ENCODE peak calls at places on chromosomes 11 and 22, in five cellular contexts. M is HL-60, W is SK-N-SH, A is GM12878, D is HepG2. H is an unnamed sample.

GRCh38 chr22:20312396-20313191 is 7.3 kb downstream of the DGCR6L start:
- DNase-seq in D (no peak), W (no peak), M (no peak), A (no peak), H (peak)

GRCh38 chr11:1670928-1671371 is 26.0 kb upstream of the KRTAP5-6 start:
- DNase-seq in A (no peak), M (no peak), D (no peak), W (no peak), H (no peak)

GRCh38 chr11:133934599-133935550 is 21.9 kb downstream of the IGSF9B start:
- DNase-seq in W (peak), A (no peak), D (peak), M (no peak), H (peak)

GRCh38 chr11:17988465-17988864 is 24.4 kb downstream of the SERGEF start:
- DNase-seq in W (no peak), D (no peak), M (no peak), A (no peak), H (no peak)

GRCh38 chr11:4092031-4092430 is 2.6 kb upstream of the RRM1 start:
- DNase-seq in M (peak), A (no peak), W (no peak), D (no peak), H (peak)

GRCh38 chr11:75233688-75234295 is 6.8 kb upstream of the TPBGL start:
- DNase-seq in D (peak), M (peak), W (no peak), A (no peak), H (peak)

GRCh38 chr11:2699185-2699530 is 636 bp downstream of the KCNQ1OT1 start:
- DNase-seq in W (peak), A (no peak), M (peak), D (no peak), H (no peak)

GRCh38 chr11:68842427-68843051 is 823 bp upstream of the CPT1A start:
- DNase-seq in W (no peak), A (no peak), D (no peak), M (no peak), H (no peak)

GRCh38 chr11:57903441-57904123 is 120.1 kb upstream of the OR9Q1 start:
- DNase-seq in M (no peak), W (no peak), D (no peak), A (no peak), H (peak)

GRCh38 chr11:125192717-125193116 is 28.2 kb downstream of the PKNOX2 start:
- DNase-seq in M (no peak), A (no peak), D (no peak), W (no peak), H (no peak)

GRCh38 chr11:58493676-58494075 is 14.2 kb downstream of the OR5B21 start:
- DNase-seq in A (no peak), D (no peak), W (no peak), M (no peak), H (no peak)

GRCh38 chr11:129312741-129313587 is 62.7 kb upstream of the BARX2 start:
- DNase-seq in A (no peak), D (no peak), M (no peak), W (no peak), H (no peak)

GRCh38 chr11:94922675-94923347 is 50.5 kb downstream of the CWC15 start:
- DNase-seq in M (peak), D (no peak), A (no peak), W (no peak), H (peak)

GRCh38 chr11:115558635-115559034 is 54.4 kb upstream of the CADM1 start:
- DNase-seq in M (no peak), D (no peak), W (no peak), A (no peak), H (no peak)

GRCh38 chr11:8693010-8693551 is 10.5 kb downstream of the RPL27A start:
- DNase-seq in W (no peak), M (no peak), A (no peak), D (no peak), H (no peak)

GRCh38 chr11:77096591-77097019 is 6.0 kb upstream of the OMP start:
- DNase-seq in A (no peak), W (no peak), M (no peak), D (no peak), H (no peak)

GRCh38 chr11:67376022-67376386 is 2.6 kb upstream of the CLCF1 start:
- DNase-seq in W (no peak), M (no peak), A (no peak), D (no peak), H (no peak)

GRCh38 chr11:85937838-85938237 is 82.7 kb downstream of the CCDC83 start:
- DNase-seq in W (no peak), A (no peak), D (no peak), M (no peak), H (no peak)

GRCh38 chr22:37763652-37764051 is 44.1 kb upstream of the GCAT start:
- DNase-seq in W (no peak), M (no peak), A (no peak), D (no peak), H (no peak)

GRCh38 chr22:37763012-37763411 is 44.7 kb upstream of the GCAT start:
- DNase-seq in W (no peak), M (no peak), A (no peak), D (no peak), H (no peak)

GRCh38 chr22:37760152-37760551 is 47.6 kb upstream of the GCAT start:
- DNase-seq in M (no peak), W (no peak), D (peak), A (no peak), H (no peak)

GRCh38 chr22:37764622-37765021 is 43.1 kb upstream of the GCAT start:
- DNase-seq in D (no peak), W (no peak), M (no peak), A (no peak), H (no peak)

DNA sequence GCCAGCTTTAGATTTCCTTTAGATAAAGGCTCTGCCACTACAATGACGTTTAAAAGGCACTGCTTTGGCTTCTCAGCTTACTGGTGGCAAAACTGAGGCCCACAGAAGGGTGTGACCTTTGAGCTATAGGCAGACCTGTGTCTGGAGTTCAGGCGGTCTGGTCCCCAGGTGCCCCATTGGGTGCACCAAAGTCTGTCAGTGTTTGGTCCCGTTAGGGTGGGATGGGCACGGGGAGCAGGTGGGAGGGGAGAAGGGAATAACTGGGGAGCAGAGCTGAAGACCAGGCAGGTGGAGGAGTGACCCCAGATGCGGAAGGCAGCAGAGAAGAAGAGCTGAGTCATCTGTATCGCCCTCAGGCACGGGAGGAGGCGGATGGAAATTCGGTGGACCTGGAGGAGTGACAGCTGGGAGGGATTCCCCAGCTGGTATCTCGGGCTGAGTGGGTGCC is 45.3 kb upstream of the GCAT start:
- DNase-seq in D (no peak), W (no peak), A (no peak), M (peak), H (peak)
- TF ChIP-seq GABPA in D (no peak), W (no peak), A (no peak), M (no peak), H (no peak)

GRCh38 chr11:64085915-64086262 is 50.2 kb downstream of the FLRT1 start:
- DNase-seq in D (no peak), M (no peak), A (no peak), W (peak), H (no peak)
- TF ChIP-seq GABPA in D (no peak), M (no peak), A (no peak), W (no peak), H (no peak)

GRCh38 chr11:88345408-88345807 is 7.9 kb upstream of the CTSC start:
- DNase-seq in D (no peak), A (no peak), W (no peak), M (peak), H (no peak)
- TF ChIP-seq GABPA in D (no peak), A (no peak), W (no peak), M (no peak), H (no peak)

DNA sequence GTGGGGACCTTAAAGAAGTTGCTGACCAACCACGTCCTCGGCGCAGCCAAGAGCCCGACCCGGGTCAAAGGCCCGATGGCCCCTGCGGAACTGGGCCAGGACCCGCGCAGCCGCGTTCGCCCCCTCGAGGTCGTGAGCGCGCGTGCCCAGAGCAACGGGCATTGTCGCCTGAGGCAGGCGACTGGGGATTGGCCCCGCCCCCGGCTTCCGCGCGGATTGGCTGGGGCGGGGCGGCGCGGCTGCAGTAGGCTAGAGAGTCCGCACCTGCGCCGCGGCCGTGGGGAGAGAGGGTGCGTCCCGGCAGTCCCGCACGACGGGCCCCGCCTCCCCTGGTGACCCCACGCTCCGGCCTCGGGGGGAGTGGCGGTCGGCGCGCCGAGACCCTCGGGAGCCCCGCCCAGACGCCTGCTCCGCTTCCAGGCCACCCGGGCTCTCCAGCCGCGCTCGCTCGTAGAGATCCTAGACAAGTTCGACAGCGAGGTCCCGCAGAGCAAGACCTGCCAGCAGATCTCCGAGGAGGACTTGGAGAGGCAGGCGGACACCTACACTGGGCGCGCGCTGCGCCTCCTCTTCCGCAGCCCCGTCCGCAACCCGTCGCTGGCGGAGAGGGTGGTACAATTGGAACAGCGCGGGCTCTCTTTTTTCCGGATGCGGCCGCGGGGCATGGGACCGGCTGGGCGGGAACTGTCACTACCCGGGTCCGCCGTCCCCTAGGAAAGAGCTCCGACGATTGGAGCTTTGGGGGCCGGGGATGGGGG is 8.3 kb upstream of the PPIL2 start:
- DNase-seq in W (peak), A (peak), M (peak), D (peak), H (peak)
- TF ChIP-seq GABPA in W (no peak), A (no peak), M (no peak), D (no peak), H (no peak)

GRCh38 chr22:47544696-47545095 is 782.2 kb downstream of the TBC1D22A start:
- DNase-seq in D (no peak), A (no peak), W (no peak), M (no peak), H (no peak)

GRCh38 chr22:47549741-47550340 is 787.4 kb downstream of the TBC1D22A start:
- DNase-seq in A (no peak), D (no peak), M (no peak), W (no peak), H (no peak)

GRCh38 chr22:47547881-47548630 is 785.6 kb downstream of the TBC1D22A start:
- DNase-seq in W (no peak), A (no peak), M (no peak), D (no peak), H (no peak)

GRCh38 chr22:47548953-47549740 is 786.7 kb downstream of the TBC1D22A start:
- DNase-seq in A (no peak), D (no peak), M (no peak), W (no peak), H (no peak)

GRCh38 chr22:47547239-47547661 is 784.8 kb downstream of the TBC1D22A start:
- DNase-seq in W (no peak), D (no peak), A (no peak), M (no peak), H (no peak)
- TF ChIP-seq GABPA in W (no peak), D (no peak), A (no peak), M (no peak), H (no peak)

GRCh38 chr22:37290737-37291136 is 8.4 kb downstream of the CYTH4 start:
- DNase-seq in W (no peak), A (no peak), D (no peak), M (no peak), H (no peak)
- TF ChIP-seq GABPA in W (no peak), A (no peak), D (no peak), M (no peak), H (no peak)

GRCh38 chr22:37196539-37197450 is 8.7 kb upstream of the C1QTNF6 start:
- DNase-seq in M (no peak), D (peak), W (peak), A (no peak), H (no peak)
- TF ChIP-seq GABPA in M (no peak), D (no peak), W (no peak), A (no peak), H (no peak)

H was measured in K562.